ENCODE peak calls at places on chromosome X, in nine cellular contexts. One of them, this sample, is unnamed.

GRCh38 chrX:13432776-13433605 is 113.1 kb upstream of the ATXN3L start:
- DNase-seq in fibroblast of the aortic adventitia: peak; percentile 89
- DNase-seq in fibroblast of pulmonary artery: peak; percentile 64
- DNase-seq in mucosa of descending colon: no peak
- DNase-seq in suprapubic skin: no peak
- DNase-seq in colonic mucosa: no peak
- DNase-seq in CD8-positive, alpha-beta T cell: no peak
- DNase-seq in ovary: no peak
- DNase-seq in NB4: no peak
- DNase-seq in this sample: peak; percentile 17

GRCh38 chrX:118534716-118535493 is 39.3 kb downstream of the DOCK11 start:
- DNase-seq in fibroblast of pulmonary artery: no peak
- DNase-seq in mucosa of descending colon: no peak
- DNase-seq in colonic mucosa: no peak
- DNase-seq in suprapubic skin: no peak
- DNase-seq in fibroblast of the aortic adventitia: no peak
- DNase-seq in CD8-positive, alpha-beta T cell: no peak
- DNase-seq in ovary: no peak
- DNase-seq in NB4: no peak
- DNase-seq in this sample: no peak

GRCh38 chrX:100449696-100450606 is 39.9 kb upstream of the PCDH19 start:
- DNase-seq in NB4: peak; percentile 0
- DNase-seq in suprapubic skin: no peak
- DNase-seq in colonic mucosa: peak; percentile 20
- DNase-seq in fibroblast of the aortic adventitia: no peak
- DNase-seq in ovary: no peak
- DNase-seq in fibroblast of pulmonary artery: peak; percentile 35
- DNase-seq in CD8-positive, alpha-beta T cell: no peak
- DNase-seq in mucosa of descending colon: peak; percentile 49
- DNase-seq in this sample: peak; percentile 11

GRCh38 chrX:39814391-39814790 is 283.4 kb downstream of the BCOR start:
- DNase-seq in CD8-positive, alpha-beta T cell: peak; percentile 51
- DNase-seq in fibroblast of the aortic adventitia: peak; percentile 38
- DNase-seq in NB4: peak; percentile 61
- DNase-seq in ovary: no peak
- DNase-seq in mucosa of descending colon: peak; percentile 33
- DNase-seq in fibroblast of pulmonary artery: peak; percentile 44
- DNase-seq in suprapubic skin: no peak
- DNase-seq in colonic mucosa: peak; percentile 26
- DNase-seq in this sample: peak; percentile 51

GRCh38 chrX:45824471-45824870 is 623.8 kb upstream of the DIPK2B start:
- DNase-seq in suprapubic skin: no peak
- DNase-seq in NB4: peak; percentile 40
- DNase-seq in fibroblast of the aortic adventitia: peak; percentile 93
- DNase-seq in colonic mucosa: no peak
- DNase-seq in ovary: peak; percentile 20
- DNase-seq in fibroblast of pulmonary artery: peak; percentile 93
- DNase-seq in mucosa of descending colon: no peak
- DNase-seq in CD8-positive, alpha-beta T cell: peak; percentile 15
- DNase-seq in this sample: peak; percentile 95

GRCh38 chrX:66731398-66731797 is 92.5 kb upstream of the EDA2R start:
- DNase-seq in colonic mucosa: no peak
- DNase-seq in CD8-positive, alpha-beta T cell: no peak
- DNase-seq in mucosa of descending colon: no peak
- DNase-seq in NB4: peak; percentile 56
- DNase-seq in fibroblast of the aortic adventitia: peak; percentile 76
- DNase-seq in suprapubic skin: no peak
- DNase-seq in ovary: no peak
- DNase-seq in fibroblast of pulmonary artery: peak; percentile 68
- DNase-seq in this sample: peak; percentile 49

GRCh38 chrX:42151808-42152207 is 228.5 kb upstream of the CASK start:
- DNase-seq in mucosa of descending colon: no peak
- DNase-seq in fibroblast of pulmonary artery: no peak
- DNase-seq in CD8-positive, alpha-beta T cell: no peak
- DNase-seq in suprapubic skin: no peak
- DNase-seq in NB4: peak; percentile 48
- DNase-seq in ovary: no peak
- DNase-seq in fibroblast of the aortic adventitia: no peak
- DNase-seq in colonic mucosa: no peak
- DNase-seq in this sample: no peak

GRCh38 chrX:819684-820083 is 189.1 kb downstream of the SHOX start:
- DNase-seq in ovary: no peak
- DNase-seq in mucosa of descending colon: no peak
- DNase-seq in NB4: no peak
- DNase-seq in fibroblast of pulmonary artery: no peak
- DNase-seq in CD8-positive, alpha-beta T cell: no peak
- DNase-seq in fibroblast of the aortic adventitia: no peak
- DNase-seq in colonic mucosa: no peak
- DNase-seq in suprapubic skin: no peak
- DNase-seq in this sample: no peak

GRCh38 chrX:9416562-9417319 is 48.1 kb upstream of the TBL1X start:
- DNase-seq in ovary: no peak
- DNase-seq in CD8-positive, alpha-beta T cell: no peak
- DNase-seq in colonic mucosa: no peak
- DNase-seq in mucosa of descending colon: no peak
- DNase-seq in fibroblast of the aortic adventitia: peak; percentile 60
- DNase-seq in fibroblast of pulmonary artery: peak; percentile 77
- DNase-seq in suprapubic skin: no peak
- DNase-seq in NB4: no peak
- DNase-seq in this sample: peak; percentile 66

GRCh38 chrX:103774070-103774642 is 2.5 kb upstream of the PLP1 start:
- DNase-seq in suprapubic skin: no peak
- DNase-seq in colonic mucosa: no peak
- DNase-seq in ovary: no peak
- DNase-seq in fibroblast of the aortic adventitia: peak; percentile 52
- DNase-seq in fibroblast of pulmonary artery: peak; percentile 76
- DNase-seq in CD8-positive, alpha-beta T cell: no peak
- DNase-seq in mucosa of descending colon: no peak
- DNase-seq in NB4: peak; percentile 10
- DNase-seq in this sample: peak; percentile 64

GRCh38 chrX:22395372-22395771 is 122.7 kb downstream of the CBLL2 start:
- DNase-seq in fibroblast of the aortic adventitia: no peak
- DNase-seq in fibroblast of pulmonary artery: peak; percentile 35
- DNase-seq in ovary: no peak
- DNase-seq in CD8-positive, alpha-beta T cell: no peak
- DNase-seq in mucosa of descending colon: no peak
- DNase-seq in NB4: peak; percentile 1
- DNase-seq in colonic mucosa: no peak
- DNase-seq in suprapubic skin: no peak
- DNase-seq in this sample: peak; percentile 52

GRCh38 chrX:115940348-115940747 is 230.2 kb upstream of the AGTR2 start:
- DNase-seq in NB4: no peak
- DNase-seq in ovary: no peak
- DNase-seq in fibroblast of the aortic adventitia: no peak
- DNase-seq in fibroblast of pulmonary artery: no peak
- DNase-seq in CD8-positive, alpha-beta T cell: no peak
- DNase-seq in colonic mucosa: no peak
- DNase-seq in suprapubic skin: no peak
- DNase-seq in mucosa of descending colon: no peak
- DNase-seq in this sample: peak; percentile 6

GRCh38 chrX:42466706-42467105 is 311.3 kb downstream of the PPP1R2C start:
- DNase-seq in CD8-positive, alpha-beta T cell: no peak
- DNase-seq in fibroblast of pulmonary artery: no peak
- DNase-seq in fibroblast of the aortic adventitia: no peak
- DNase-seq in mucosa of descending colon: no peak
- DNase-seq in suprapubic skin: no peak
- DNase-seq in ovary: no peak
- DNase-seq in NB4: no peak
- DNase-seq in colonic mucosa: no peak
- DNase-seq in this sample: peak; percentile 52

GRCh38 chrX:64977830-64978229 is 1.6 kb upstream of the ZC4H2 start:
- DNase-seq in mucosa of descending colon: no peak
- DNase-seq in ovary: no peak
- DNase-seq in fibroblast of the aortic adventitia: no peak
- DNase-seq in fibroblast of pulmonary artery: no peak
- DNase-seq in colonic mucosa: no peak
- DNase-seq in NB4: peak; percentile 3
- DNase-seq in suprapubic skin: no peak
- DNase-seq in CD8-positive, alpha-beta T cell: no peak
- DNase-seq in this sample: peak; percentile 70

GRCh38 chrX:113514906-113515305 is 674.3 kb upstream of the AMOT start:
- DNase-seq in CD8-positive, alpha-beta T cell: no peak
- DNase-seq in fibroblast of pulmonary artery: no peak
- DNase-seq in fibroblast of the aortic adventitia: no peak
- DNase-seq in mucosa of descending colon: no peak
- DNase-seq in suprapubic skin: no peak
- DNase-seq in colonic mucosa: no peak
- DNase-seq in NB4: no peak
- DNase-seq in ovary: no peak
- DNase-seq in this sample: no peak

DNA sequence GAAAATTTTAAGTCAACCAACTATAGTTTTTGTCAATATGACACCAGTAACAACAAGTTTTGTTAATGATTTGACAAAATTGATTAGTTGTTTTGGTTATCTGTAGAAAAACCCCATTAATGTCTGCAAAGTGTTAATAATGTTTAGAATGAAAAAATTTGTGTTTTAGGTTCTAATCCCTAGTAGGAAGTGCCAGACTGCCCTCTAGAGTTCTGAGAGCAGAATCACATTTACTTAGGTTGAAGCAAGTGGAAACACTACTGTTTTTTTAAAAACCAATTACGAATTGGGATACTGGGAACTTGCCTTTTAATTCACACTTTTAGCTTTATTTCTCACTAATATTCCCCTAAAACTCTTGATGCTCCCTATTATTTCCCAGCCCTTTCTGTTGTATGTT is 101.1 kb upstream of the CYLC1 start:
- DNase-seq in CD8-positive, alpha-beta T cell: no peak
- DNase-seq in ovary: no peak
- DNase-seq in fibroblast of pulmonary artery: no peak
- DNase-seq in NB4: peak; percentile 30
- DNase-seq in suprapubic skin: no peak
- DNase-seq in mucosa of descending colon: no peak
- DNase-seq in fibroblast of the aortic adventitia: peak; percentile 3
- DNase-seq in colonic mucosa: no peak
- DNase-seq in this sample: peak; percentile 76
- TF ChIP-seq CTCF in CD8-positive, alpha-beta T cell: no peak
- TF ChIP-seq CTCF in ovary: no peak
- TF ChIP-seq CTCF in fibroblast of pulmonary artery: no peak
- TF ChIP-seq CTCF in NB4: peak; percentile 36
- TF ChIP-seq CTCF in suprapubic skin: no peak
- TF ChIP-seq CTCF in mucosa of descending colon: no peak
- TF ChIP-seq CTCF in fibroblast of the aortic adventitia: peak; percentile 19
- TF ChIP-seq CTCF in colonic mucosa: no peak
- TF ChIP-seq CTCF in this sample: peak; percentile 74

GRCh38 chrX:105651052-105651451 is 171.3 kb upstream of the NRK start:
- DNase-seq in fibroblast of pulmonary artery: peak; percentile 10
- DNase-seq in ovary: no peak
- DNase-seq in CD8-positive, alpha-beta T cell: no peak
- DNase-seq in fibroblast of the aortic adventitia: peak; percentile 0
- DNase-seq in suprapubic skin: no peak
- DNase-seq in mucosa of descending colon: no peak
- DNase-seq in NB4: no peak
- DNase-seq in colonic mucosa: no peak
- DNase-seq in this sample: no peak

GRCh38 chrX:105647749-105648148 is 174.6 kb upstream of the NRK start:
- DNase-seq in CD8-positive, alpha-beta T cell: no peak
- DNase-seq in NB4: no peak
- DNase-seq in ovary: no peak
- DNase-seq in mucosa of descending colon: no peak
- DNase-seq in fibroblast of the aortic adventitia: no peak
- DNase-seq in suprapubic skin: no peak
- DNase-seq in colonic mucosa: no peak
- DNase-seq in fibroblast of pulmonary artery: no peak
- DNase-seq in this sample: no peak

GRCh38 chrX:105650577-105650976 is 171.8 kb upstream of the NRK start:
- DNase-seq in NB4: no peak
- DNase-seq in mucosa of descending colon: no peak
- DNase-seq in CD8-positive, alpha-beta T cell: no peak
- DNase-seq in ovary: no peak
- DNase-seq in fibroblast of pulmonary artery: no peak
- DNase-seq in fibroblast of the aortic adventitia: no peak
- DNase-seq in suprapubic skin: no peak
- DNase-seq in colonic mucosa: no peak
- DNase-seq in this sample: no peak

GRCh38 chrX:105646592-105647372 is 175.6 kb upstream of the NRK start:
- DNase-seq in CD8-positive, alpha-beta T cell: no peak
- DNase-seq in ovary: no peak
- DNase-seq in colonic mucosa: no peak
- DNase-seq in fibroblast of pulmonary artery: no peak
- DNase-seq in fibroblast of the aortic adventitia: no peak
- DNase-seq in NB4: no peak
- DNase-seq in mucosa of descending colon: no peak
- DNase-seq in suprapubic skin: no peak
- DNase-seq in this sample: no peak

DNA sequence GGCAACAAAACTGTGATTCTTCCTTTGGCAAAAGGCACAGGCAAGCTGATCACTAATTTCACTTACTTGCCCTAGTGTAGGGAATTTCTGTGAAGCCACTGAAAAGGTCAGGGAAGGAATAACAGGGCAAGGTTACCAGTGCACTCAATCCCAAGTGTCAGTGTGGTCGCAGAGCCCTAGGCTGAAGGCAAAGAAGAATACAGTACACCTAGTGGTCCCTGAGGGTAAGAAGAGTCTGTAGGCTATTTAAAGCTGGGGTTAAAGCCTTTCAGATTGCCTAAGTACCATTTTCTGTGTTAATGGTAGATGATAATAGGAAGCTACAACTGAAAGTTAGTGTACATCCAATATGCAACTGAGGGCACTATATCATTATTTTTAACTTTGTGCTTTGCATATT is 173.6 kb upstream of the NRK start:
- DNase-seq in colonic mucosa: no peak
- DNase-seq in suprapubic skin: no peak
- DNase-seq in fibroblast of the aortic adventitia: no peak
- DNase-seq in fibroblast of pulmonary artery: no peak
- DNase-seq in CD8-positive, alpha-beta T cell: no peak
- DNase-seq in NB4: no peak
- DNase-seq in mucosa of descending colon: no peak
- DNase-seq in ovary: no peak
- DNase-seq in this sample: no peak
- TF ChIP-seq CTCF in colonic mucosa: no peak
- TF ChIP-seq CTCF in suprapubic skin: no peak
- TF ChIP-seq CTCF in fibroblast of the aortic adventitia: no peak
- TF ChIP-seq CTCF in fibroblast of pulmonary artery: no peak
- TF ChIP-seq CTCF in CD8-positive, alpha-beta T cell: no peak
- TF ChIP-seq CTCF in NB4: no peak
- TF ChIP-seq CTCF in mucosa of descending colon: no peak
- TF ChIP-seq CTCF in ovary: no peak
- TF ChIP-seq CTCF in this sample: no peak

GRCh38 chrX:154349359-154349935 is 25.0 kb downstream of the FLNA start:
- DNase-seq in NB4: no peak
- DNase-seq in colonic mucosa: no peak
- DNase-seq in CD8-positive, alpha-beta T cell: no peak
- DNase-seq in ovary: peak; percentile 27
- DNase-seq in suprapubic skin: no peak
- DNase-seq in fibroblast of the aortic adventitia: no peak
- DNase-seq in fibroblast of pulmonary artery: no peak
- DNase-seq in mucosa of descending colon: no peak
- DNase-seq in this sample: no peak
- TF ChIP-seq CTCF in NB4: no peak
- TF ChIP-seq CTCF in colonic mucosa: no peak
- TF ChIP-seq CTCF in CD8-positive, alpha-beta T cell: no peak
- TF ChIP-seq CTCF in ovary: no peak
- TF ChIP-seq CTCF in suprapubic skin: no peak
- TF ChIP-seq CTCF in fibroblast of the aortic adventitia: no peak
- TF ChIP-seq CTCF in fibroblast of pulmonary artery: no peak
- TF ChIP-seq CTCF in mucosa of descending colon: no peak
- TF ChIP-seq CTCF in this sample: no peak

DNA sequence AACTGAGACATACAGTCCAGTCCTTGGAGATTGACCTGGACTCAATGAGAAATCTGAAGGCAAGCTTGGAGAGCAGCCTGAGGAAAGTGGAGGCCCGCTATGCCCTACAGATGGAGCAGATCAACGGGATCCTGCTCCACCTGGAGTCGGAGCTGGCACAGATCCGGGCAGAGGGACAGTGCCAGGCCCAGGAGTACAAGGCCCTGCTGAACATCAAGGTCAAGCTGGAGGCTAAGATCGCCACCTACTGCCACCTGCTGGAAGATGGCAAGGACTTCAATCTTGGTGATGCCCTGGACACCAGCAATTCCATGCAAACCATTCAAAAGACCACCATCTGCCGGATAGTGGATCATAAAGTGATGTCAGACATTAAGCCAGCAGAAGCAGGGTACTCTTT is 20.4 kb upstream of the FRMPD3 start:
- DNase-seq in fibroblast of pulmonary artery: peak; percentile 42
- DNase-seq in colonic mucosa: peak; percentile 46
- DNase-seq in ovary: no peak
- DNase-seq in suprapubic skin: no peak
- DNase-seq in CD8-positive, alpha-beta T cell: peak; percentile 28
- DNase-seq in mucosa of descending colon: no peak
- DNase-seq in NB4: peak; percentile 43
- DNase-seq in fibroblast of the aortic adventitia: peak; percentile 28
- DNase-seq in this sample: peak; percentile 62
- TF ChIP-seq CTCF in fibroblast of pulmonary artery: peak; percentile 34
- TF ChIP-seq CTCF in colonic mucosa: peak; percentile 34
- TF ChIP-seq CTCF in ovary: no peak
- TF ChIP-seq CTCF in suprapubic skin: no peak
- TF ChIP-seq CTCF in CD8-positive, alpha-beta T cell: no peak
- TF ChIP-seq CTCF in mucosa of descending colon: no peak
- TF ChIP-seq CTCF in NB4: peak; percentile 33
- TF ChIP-seq CTCF in fibroblast of the aortic adventitia: peak; percentile 25
- TF ChIP-seq CTCF in this sample: peak; percentile 37

This sample was measured in MCF 10A.